ENCODE peak calls at places on chromosomes 6 and 20, in five cellular contexts. X is tibial artery, C is A549, U is PC-3, G is choroid plexus epithelial cell. I is an unnamed sample.

GRCh38 chr6:88712243-88712936 is 251.0 kb downstream of the RNGTT start:
- DNase-seq in U (no peak), G (no peak), C (no peak), X (no peak), I (no peak)

GRCh38 chr6:154613137-154613676 is 102.7 kb upstream of the CNKSR3 start:
- DNase-seq in C (no peak), G (peak), X (no peak), U (peak), I (peak)

GRCh38 chr20:18057106-18057993 is at the start of gene OVOL2:
- DNase-seq in X (no peak), C (peak), U (peak), G (peak), I (peak)

GRCh38 chr6:156961282-156961892 is 184.2 kb downstream of the ARID1B start:
- DNase-seq in C (no peak), G (no peak), U (no peak), X (no peak), I (no peak)

GRCh38 chr20:8356850-8357249 is 224.8 kb downstream of the PLCB1 start:
- DNase-seq in X (no peak), G (no peak), C (no peak), U (no peak), I (no peak)

GRCh38 chr6:32413427-32414047 is 6.6 kb upstream of the BTNL2 start:
- DNase-seq in U (peak), X (peak), C (peak), G (peak), I (peak)

GRCh38 chr6:107864235-107864970 is 40.3 kb upstream of the SCML4 start:
- DNase-seq in C (no peak), U (no peak), X (no peak), G (no peak), I (no peak)

GRCh38 chr6:105488521-105489212 is 85.8 kb upstream of the PREP start:
- DNase-seq in G (peak), C (no peak), U (no peak), X (no peak), I (no peak)

GRCh38 chr20:56207656-56208055 is 40.9 kb upstream of the MC3R start:
- DNase-seq in U (no peak), X (no peak), G (no peak), C (no peak), I (no peak)

GRCh38 chr6:166387642-166388325 is 5.0 kb upstream of the MPC1 start:
- DNase-seq in X (no peak), G (no peak), U (no peak), C (no peak), I (no peak)

GRCh38 chr20:33291416-33291815 is 8.4 kb downstream of the BPIFB1 start:
- DNase-seq in U (no peak), G (no peak), X (no peak), C (no peak), I (no peak)

GRCh38 chr6:124961784-124962611 is at the start of gene RNF217:
- DNase-seq in G (peak), X (peak), C (peak), U (peak), I (peak)

GRCh38 chr6:129575378-129576118 is 134.4 kb downstream of the ARHGAP18 start:
- DNase-seq in G (peak), C (peak), U (peak), X (no peak), I (peak)

GRCh38 chr6:14635195-14635594 is 517.6 kb downstream of the CD83 start:
- DNase-seq in C (no peak), U (no peak), G (no peak), X (no peak), I (peak)

GRCh38 chr6:10838794-10839333 is 525 bp upstream of the MAK start:
- DNase-seq in X (no peak), G (no peak), U (no peak), C (no peak), I (peak)

DNA sequence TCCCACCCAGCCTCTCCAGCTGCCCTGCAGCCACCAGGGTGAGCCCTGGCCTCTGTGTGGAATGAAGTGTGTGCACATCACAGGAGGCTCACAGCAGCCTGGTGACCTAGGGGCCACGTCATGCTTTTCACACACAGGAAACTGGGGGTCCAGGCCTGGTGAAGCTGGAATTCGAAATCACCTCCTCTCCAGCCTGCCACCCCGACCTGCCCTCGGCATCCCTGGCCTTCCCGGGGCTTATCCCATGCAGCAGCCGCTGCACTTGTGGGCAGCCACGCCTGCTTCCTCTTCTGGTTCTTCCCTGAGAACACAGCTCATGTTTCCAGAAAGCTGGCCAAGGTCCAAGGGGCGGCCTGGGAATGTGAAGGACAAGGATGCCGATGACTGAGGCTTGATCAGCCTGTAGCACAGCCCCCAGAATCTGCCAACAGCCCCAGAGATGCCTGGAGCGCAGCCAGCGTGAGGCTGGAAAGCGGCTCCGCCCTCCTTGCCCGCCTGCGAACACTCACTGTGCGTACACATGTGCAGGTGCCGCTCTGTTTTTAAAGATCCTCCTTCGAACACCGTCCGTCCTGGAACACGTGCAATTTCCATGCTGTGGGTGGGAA is 4.2 kb upstream of the NTSR1 start:
- DNase-seq in X (peak), C (peak), U (peak), G (peak), I (peak)
- TF ChIP-seq CTCF in X (no peak), C (no peak), U (no peak), G (no peak), I (no peak)

GRCh38 chr6:164532546-164533362 is 776.7 kb downstream of the C6orf118 start:
- DNase-seq in C (no peak), U (no peak), G (no peak), X (no peak), I (no peak)

GRCh38 chr6:164534070-164534766 is 775.2 kb downstream of the C6orf118 start:
- DNase-seq in U (no peak), X (no peak), C (no peak), G (no peak), I (no peak)

GRCh38 chr6:164528539-164528938 is 780.9 kb downstream of the C6orf118 start:
- DNase-seq in U (no peak), X (no peak), G (no peak), C (no peak), I (peak)

DNA sequence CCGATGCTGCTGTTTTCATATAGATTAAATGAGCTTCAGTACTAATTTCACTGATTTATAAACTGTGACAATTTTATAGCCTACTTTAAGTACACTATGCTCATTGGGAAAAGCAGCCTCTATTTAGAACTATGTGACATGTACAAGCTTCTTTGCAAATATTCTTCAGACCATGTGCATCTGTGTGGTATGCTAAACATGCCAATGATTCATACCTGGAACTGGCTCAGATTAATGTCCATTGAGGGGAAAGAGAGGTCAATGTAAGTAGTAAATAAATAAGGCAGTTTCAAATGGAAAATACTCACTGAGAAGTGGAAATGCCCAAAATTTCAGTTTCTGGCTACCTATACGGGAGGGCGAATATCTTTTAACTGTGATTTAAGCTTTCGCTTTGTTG is 777.7 kb downstream of the C6orf118 start:
- DNase-seq in C (no peak), U (peak), X (no peak), G (no peak), I (peak)
- H3K4me3 ChIP-seq in C (no peak), U (no peak), X (no peak), G (no peak), I (no peak)

DNA sequence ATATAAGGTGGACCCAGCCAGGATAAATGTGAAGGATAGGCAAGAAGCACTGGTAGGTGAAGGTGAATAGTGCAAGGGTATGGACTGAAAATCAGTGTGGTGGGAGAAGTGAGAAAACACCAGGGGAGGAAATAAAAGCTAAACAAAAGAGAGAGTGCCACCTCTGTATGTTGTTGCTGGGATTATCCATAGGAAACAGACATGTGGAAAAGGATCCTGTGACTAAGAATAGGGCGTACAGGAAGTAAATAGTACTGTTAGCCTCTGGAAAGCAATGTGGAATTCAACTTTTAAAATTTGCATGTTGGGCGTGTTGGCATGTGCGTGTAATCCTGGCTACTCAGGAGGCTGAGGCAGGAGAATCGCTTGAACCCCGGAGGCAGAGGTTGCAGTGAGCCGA is 661.7 kb downstream of the KIF16B start:
- DNase-seq in U (peak), G (no peak), C (no peak), X (no peak), I (no peak)
- TF ChIP-seq CTCF in U (no peak), G (no peak), C (no peak), X (no peak), I (no peak)

DNA sequence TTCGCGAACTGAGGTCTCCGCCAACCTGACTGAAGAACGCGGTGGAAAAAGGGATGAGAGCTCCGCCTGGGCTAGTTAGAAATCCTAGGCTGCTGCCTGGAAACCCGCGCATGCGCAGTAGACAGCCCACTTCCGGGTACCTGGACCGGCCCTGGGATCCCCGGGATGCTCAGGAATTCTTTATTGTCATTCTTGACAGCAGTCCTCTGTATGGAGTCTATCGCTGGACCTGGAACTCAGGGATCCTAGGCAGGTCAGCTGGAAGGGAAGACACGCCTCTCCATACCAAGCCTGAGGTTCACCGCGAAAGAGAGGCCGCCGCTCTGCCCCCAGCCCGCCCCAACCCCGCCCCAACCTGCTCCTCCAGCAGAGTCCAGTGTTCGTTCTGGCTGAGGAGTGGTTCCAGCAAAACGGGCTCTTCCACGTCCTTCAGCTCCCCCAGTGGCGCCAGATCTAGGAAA is 1379.2 kb upstream of the DEFB115 start:
- DNase-seq in C (peak), G (peak), X (no peak), U (peak), I (peak)
- H3K4me3 ChIP-seq in C (peak), G (no peak), X (peak), U (no peak), I (no peak)

I was measured in bronchial epithelial cell.